ENCODE peak calls at places on chromosomes 3 and 15, in four cellular contexts. One of them, this sample, is unnamed.

GRCh38 chr3:171829841-171830559 is 13.1 kb upstream of the TMEM212 start:
- DNase-seq in GM06990: no peak
- DNase-seq in hippocampal formation: peak; percentile 72
- DNase-seq in endothelial cell of umbilical vein: peak; percentile 96
- DNase-seq in this sample: no peak

GRCh38 chr3:50165388-50166308 is 10.5 kb downstream of the SEMA3F start:
- DNase-seq in endothelial cell of umbilical vein: peak; percentile 60
- DNase-seq in GM06990: no peak
- DNase-seq in hippocampal formation: no peak
- DNase-seq in this sample: no peak

GRCh38 chr15:60830479-60830878 is 351.5 kb upstream of the ICE2 start:
- DNase-seq in hippocampal formation: no peak
- DNase-seq in endothelial cell of umbilical vein: no peak
- DNase-seq in GM06990: no peak
- DNase-seq in this sample: no peak

GRCh38 chr3:73653877-73654276 is 29.1 kb upstream of the PDZRN3 start:
- DNase-seq in endothelial cell of umbilical vein: no peak
- DNase-seq in hippocampal formation: no peak
- DNase-seq in GM06990: no peak
- DNase-seq in this sample: no peak

GRCh38 chr15:90913398-90913944 is 10.4 kb downstream of the MAN2A2 start:
- DNase-seq in GM06990: no peak
- DNase-seq in endothelial cell of umbilical vein: no peak
- DNase-seq in hippocampal formation: no peak
- DNase-seq in this sample: no peak

GRCh38 chr15:68028808-68029207 is 25.3 kb upstream of the PIAS1 start:
- DNase-seq in endothelial cell of umbilical vein: no peak
- DNase-seq in GM06990: no peak
- DNase-seq in hippocampal formation: no peak
- DNase-seq in this sample: no peak

GRCh38 chr15:34650177-34650576 is 66.7 kb upstream of the GOLGA8B start:
- DNase-seq in GM06990: peak; percentile 8
- DNase-seq in endothelial cell of umbilical vein: no peak
- DNase-seq in hippocampal formation: no peak
- DNase-seq in this sample: no peak

GRCh38 chr15:28963711-28964081 is 77.9 kb downstream of the APBA2 start:
- DNase-seq in GM06990: no peak
- DNase-seq in hippocampal formation: no peak
- DNase-seq in endothelial cell of umbilical vein: no peak
- DNase-seq in this sample: no peak

GRCh38 chr15:27398631-27399030 is 427.6 kb downstream of the GABRG3 start:
- DNase-seq in endothelial cell of umbilical vein: no peak
- DNase-seq in hippocampal formation: no peak
- DNase-seq in GM06990: no peak
- DNase-seq in this sample: no peak

GRCh38 chr3:111315911-111316310 is 226.1 kb upstream of the CD96 start:
- DNase-seq in hippocampal formation: no peak
- DNase-seq in GM06990: no peak
- DNase-seq in endothelial cell of umbilical vein: no peak
- DNase-seq in this sample: no peak

GRCh38 chr3:45985532-45986302 is 9.9 kb downstream of the FYCO1 start:
- DNase-seq in GM06990: no peak
- DNase-seq in endothelial cell of umbilical vein: no peak
- DNase-seq in hippocampal formation: no peak
- DNase-seq in this sample: no peak

GRCh38 chr3:124345845-124346244 is 353.9 kb upstream of the ROPN1 start:
- DNase-seq in endothelial cell of umbilical vein: no peak
- DNase-seq in GM06990: no peak
- DNase-seq in hippocampal formation: no peak
- DNase-seq in this sample: no peak

GRCh38 chr15:66841953-66842681 is 140.1 kb downstream of the SMAD6 start:
- DNase-seq in GM06990: no peak
- DNase-seq in hippocampal formation: peak; percentile 6
- DNase-seq in endothelial cell of umbilical vein: peak; percentile 93
- DNase-seq in this sample: no peak

GRCh38 chr3:66496731-66497130 is 4.1 kb downstream of the LRIG1 start:
- DNase-seq in endothelial cell of umbilical vein: no peak
- DNase-seq in hippocampal formation: no peak
- DNase-seq in GM06990: no peak
- DNase-seq in this sample: no peak

GRCh38 chr3:147713234-147714133 is 304.3 kb downstream of the ZIC1 start:
- DNase-seq in endothelial cell of umbilical vein: no peak
- DNase-seq in hippocampal formation: no peak
- DNase-seq in GM06990: no peak
- DNase-seq in this sample: no peak

GRCh38 chr15:57655087-57655486 is 51.4 kb upstream of the POLR2M start:
- DNase-seq in endothelial cell of umbilical vein: no peak
- DNase-seq in GM06990: no peak
- DNase-seq in hippocampal formation: no peak
- DNase-seq in this sample: no peak

GRCh38 chr3:64612082-64612860 is 75.5 kb downstream of the ADAMTS9 start:
- DNase-seq in endothelial cell of umbilical vein: no peak
- DNase-seq in hippocampal formation: no peak
- DNase-seq in GM06990: no peak
- DNase-seq in this sample: no peak

GRCh38 chr3:134517796-134518195 is 31.9 kb downstream of the CEP63 start:
- DNase-seq in GM06990: no peak
- DNase-seq in hippocampal formation: no peak
- DNase-seq in endothelial cell of umbilical vein: peak; percentile 29
- DNase-seq in this sample: no peak

GRCh38 chr3:195808741-195809290 is 2.9 kb downstream of the MUC4 start:
- DNase-seq in hippocampal formation: no peak
- DNase-seq in endothelial cell of umbilical vein: no peak
- DNase-seq in GM06990: no peak
- DNase-seq in this sample: no peak

GRCh38 chr15:98676586-98677270 is 28.4 kb downstream of the IGF1R start:
- DNase-seq in hippocampal formation: no peak
- DNase-seq in endothelial cell of umbilical vein: no peak
- DNase-seq in GM06990: no peak
- DNase-seq in this sample: no peak

GRCh38 chr15:63288778-63289378 is 11.5 kb downstream of the APH1B start:
- DNase-seq in GM06990: no peak
- DNase-seq in hippocampal formation: no peak
- DNase-seq in endothelial cell of umbilical vein: peak; percentile 80
- DNase-seq in this sample: peak; percentile 64

GRCh38 chr3:30347679-30348216 is 258.7 kb upstream of the TGFBR2 start:
- DNase-seq in endothelial cell of umbilical vein: peak; percentile 84
- DNase-seq in hippocampal formation: no peak
- DNase-seq in GM06990: no peak
- DNase-seq in this sample: no peak

This sample was measured in stimulated activated naive CD4-positive, alpha-beta T cell.